ENCODE peak calls at places on chromosomes 16 and 17, in five cellular contexts. E is tibial nerve, W is A549, T is stomach, Q is GM12878. B is an unnamed sample. For H3K4me1, the result is how much of the 10 kb centered on the place peaks cover.

GRCh38 chr17:4604111-4604644 is 19.8 kb downstream of the SMTNL2 start:
- DNase-seq in T (peak), W (no peak), Q (no peak), E (no peak), B (no peak)

GRCh38 chr16:87127766-87128147 is 189.4 kb downstream of the C16orf95 start:
- DNase-seq in W (no peak), E (no peak), Q (no peak), T (no peak), B (no peak)

GRCh38 chr17:17793378-17794214 is 43.2 kb downstream of the SREBF1 start:
- DNase-seq in W (no peak), E (no peak), Q (no peak), T (no peak), B (no peak)

GRCh38 chr16:28923652-28924398 is 1.2 kb downstream of the RABEP2 start:
- DNase-seq in W (no peak), Q (peak), T (peak), E (no peak), B (peak)

GRCh38 chr16:57245472-57246113 is 534 bp downstream of the ARL2BP start:
- DNase-seq in T (peak), W (no peak), E (no peak), Q (no peak), B (peak)

GRCh38 chr16:82583415-82583814 is 43.4 kb upstream of the CDH13 start:
- DNase-seq in W (no peak), Q (no peak), E (no peak), T (no peak), B (no peak)

GRCh38 chr16:68908000-68908313 is 64.6 kb downstream of the TANGO6 start:
- DNase-seq in E (no peak), T (no peak), Q (no peak), W (no peak), B (no peak)

GRCh38 chr17:45020354-45021138 is 30.9 kb downstream of the DCAKD start:
- DNase-seq in E (peak), T (peak), Q (no peak), W (no peak), B (peak)

GRCh38 chr17:70076189-70076588 is 1.2 kb downstream of the KCNJ16 start:
- DNase-seq in E (no peak), T (no peak), W (no peak), Q (no peak), B (no peak)

GRCh38 chr17:72778161-72779151 is 314.0 kb downstream of the SLC39A11 start:
- DNase-seq in W (no peak), E (no peak), Q (no peak), T (no peak), B (no peak)

GRCh38 chr17:67280279-67280678 is 35.3 kb upstream of the HELZ start:
- DNase-seq in W (no peak), Q (no peak), T (no peak), E (peak), B (no peak)

GRCh38 chr17:60747069-60747808 is 69.6 kb downstream of the BCAS3 start:
- DNase-seq in E (no peak), T (no peak), Q (no peak), W (no peak), B (no peak)

GRCh38 chr17:38329284-38329683 is 14.5 kb downstream of the GPR179 start:
- DNase-seq in T (no peak), E (no peak), W (no peak), Q (no peak), B (no peak)

GRCh38 chr17:73657473-73658116 is 13.3 kb upstream of the SDK2 start:
- DNase-seq in E (no peak), T (peak), W (peak), Q (no peak), B (peak)

GRCh38 chr16:86138121-86138944 is 239.4 kb downstream of the IRF8 start:
- DNase-seq in E (no peak), W (no peak), Q (no peak), T (no peak), B (no peak)

GRCh38 chr16:54506691-54507090 is 220.1 kb upstream of the IRX3 start:
- DNase-seq in T (no peak), Q (no peak), W (no peak), E (no peak), B (no peak)

GRCh38 chr16:70676571-70677498 is 9.0 kb downstream of the MTSS2 start:
- DNase-seq in Q (no peak), W (no peak), E (no peak), T (no peak), B (no peak)

GRCh38 chr16:88817785-88818609 is 6.3 kb upstream of the APRT start:
- DNase-seq in Q (no peak), E (no peak), W (no peak), T (no peak), B (no peak)

GRCh38 chr16:66695935-66696668 is 441 bp downstream of the CMTM4 start:
- DNase-seq in T (peak), W (peak), E (no peak), Q (no peak), B (peak)

GRCh38 chr17:74601944-74602572 is 10.0 kb upstream of the CD300LD start:
- DNase-seq in W (peak), E (no peak), Q (no peak), T (no peak), B (peak)

GRCh38 chr17:78360371-78361226 is 722 bp upstream of the SOCS3 start:
- DNase-seq in W (peak), T (peak), E (peak), Q (no peak), B (peak)

GRCh38 chr16:28292731-28293588 is 635 bp downstream of the SBK1 start:
- DNase-seq in T (no peak), W (no peak), E (no peak), Q (no peak), B (peak)

GRCh38 chr16:66746048-66746447 is 5.4 kb downstream of the DYNC1LI2 start:
- DNase-seq in T (no peak), W (no peak), Q (no peak), E (no peak), B (no peak)

GRCh38 chr16:49858200-49859129 is 2.6 kb upstream of the ZNF423 start:
- DNase-seq in W (peak), Q (no peak), E (peak), T (no peak), B (peak)

GRCh38 chr17:42389135-42389417 is 834 bp upstream of the STAT3 start:
- DNase-seq in W (no peak), Q (no peak), T (no peak), E (no peak), B (no peak)

GRCh38 chr17:42387221-42387657 is 1.0 kb downstream of the STAT3 start:
- DNase-seq in E (no peak), Q (no peak), T (no peak), W (no peak), B (no peak)

GRCh38 chr17:42389902-42390301 is 1.7 kb upstream of the STAT3 start:
- DNase-seq in W (no peak), E (no peak), Q (no peak), T (no peak), B (no peak)

GRCh38 chr17:42387663-42388380 is 420 bp downstream of the STAT3 start:
- DNase-seq in T (peak), W (no peak), Q (no peak), E (no peak), B (peak)

DNA sequence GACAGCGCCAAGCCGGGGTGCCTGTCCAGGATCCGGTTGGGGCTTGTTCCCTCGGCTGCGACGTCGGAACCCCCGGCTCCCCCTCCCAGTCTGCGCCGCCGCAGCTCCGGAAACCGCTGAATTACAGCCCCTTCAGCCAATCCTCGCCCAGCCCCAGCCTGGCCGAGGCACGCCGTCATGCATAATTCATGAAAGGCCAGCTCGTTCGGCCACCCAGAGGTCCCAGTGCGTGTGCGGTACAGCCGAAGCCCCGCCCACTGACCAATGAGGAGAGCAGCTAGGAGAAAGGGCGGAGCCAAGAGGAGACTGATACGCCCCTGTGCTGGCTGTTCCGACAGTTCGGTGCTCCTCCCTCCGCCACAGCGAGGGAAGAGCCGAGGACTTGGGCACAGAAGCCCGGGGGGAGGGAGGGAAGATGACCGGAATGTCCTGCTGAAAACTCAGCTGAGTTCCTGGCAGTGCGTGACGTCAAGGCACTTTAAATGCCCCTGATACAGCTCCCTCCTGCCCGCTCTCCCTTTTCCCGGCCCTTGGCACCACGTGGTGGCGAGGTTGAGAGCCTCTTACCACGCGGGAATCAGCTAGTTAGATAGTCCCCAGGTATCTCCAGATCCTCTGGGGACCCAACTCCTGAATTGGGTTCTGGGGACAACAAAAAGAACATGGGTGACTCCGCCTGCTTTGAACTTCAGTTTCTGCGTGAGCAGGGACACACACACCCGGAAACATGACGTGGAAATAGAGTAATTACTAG is at the start of gene STAT3:
- DNase-seq in Q (peak), T (peak), W (peak), E (peak), B (peak)
- TF ChIP-seq EP300 in Q (peak), T (peak), W (peak), E (peak), B (peak)

GRCh38 chr17:82238562-82239201 is 9.8 kb downstream of the SLC16A3 start:
- DNase-seq in E (peak), Q (no peak), W (peak), T (peak), B (peak)
- H3K27ac ChIP-seq in E (no peak), Q (peak), W (peak), T (peak), B (peak)

GRCh38 chr17:51228177-51228576 is 31.7 kb downstream of the MBTD1 start:
- DNase-seq in Q (no peak), E (no peak), W (no peak), T (no peak), B (no peak)
- H3K4me1 ChIP-seq in Q (under half), E (under half), W (under half), T (under half), B (under half)

GRCh38 chr17:81484195-81484979 is 28.2 kb downstream of the ACTG1 start:
- DNase-seq in W (peak), E (peak), T (peak), Q (peak), B (peak)
- TF ChIP-seq EP300 in W (no peak), E (no peak), T (no peak), Q (no peak), B (no peak)

GRCh38 chr16:74999208-74999682 is 421 bp downstream of the ZNRF1 start:
- DNase-seq in T (no peak), Q (no peak), E (no peak), W (no peak), B (peak)

GRCh38 chr16:75002474-75002873 is 3.6 kb downstream of the ZNRF1 start:
- DNase-seq in E (no peak), Q (no peak), W (no peak), T (no peak), B (no peak)

GRCh38 chr16:74999683-75000480 is 1.1 kb downstream of the ZNRF1 start:
- DNase-seq in T (peak), E (no peak), W (no peak), Q (no peak), B (peak)

GRCh38 chr16:74998481-74999207 is at the start of gene ZNRF1:
- DNase-seq in Q (peak), E (peak), T (peak), W (peak), B (peak)

DNA sequence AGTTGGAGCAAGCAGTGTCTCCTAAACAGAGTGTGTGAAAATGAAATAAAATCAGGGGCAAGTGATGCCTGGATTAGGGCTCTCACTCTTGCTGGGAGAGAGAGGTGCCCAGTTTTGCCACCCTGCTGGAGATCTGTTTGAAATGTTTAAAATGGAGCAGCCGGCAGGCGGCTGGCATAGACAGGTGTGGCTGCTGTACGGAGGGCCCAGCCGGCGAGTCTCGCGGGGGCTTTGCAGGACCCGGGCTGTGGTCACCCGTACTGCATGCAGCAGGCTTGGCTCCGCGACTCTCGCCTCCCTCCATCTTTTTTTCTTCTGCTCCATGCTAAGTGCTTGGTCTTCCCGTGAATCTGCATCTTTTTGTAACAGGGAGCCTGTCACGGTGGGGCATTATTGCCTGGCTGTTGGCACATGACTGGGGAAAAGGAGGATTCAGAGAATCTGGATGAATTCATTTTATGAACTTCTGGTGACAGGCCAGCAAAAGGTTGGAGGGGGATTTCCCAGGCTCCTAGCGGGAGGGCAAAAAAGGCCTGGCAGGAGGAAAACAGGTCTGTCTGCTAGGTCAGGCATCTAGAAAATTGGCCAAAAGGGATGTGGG is 1.8 kb downstream of the ZNRF1 start:
- DNase-seq in E (no peak), T (no peak), W (no peak), Q (no peak), B (no peak)
- H3K27ac ChIP-seq in E (no peak), T (peak), W (peak), Q (peak), B (peak)

DNA sequence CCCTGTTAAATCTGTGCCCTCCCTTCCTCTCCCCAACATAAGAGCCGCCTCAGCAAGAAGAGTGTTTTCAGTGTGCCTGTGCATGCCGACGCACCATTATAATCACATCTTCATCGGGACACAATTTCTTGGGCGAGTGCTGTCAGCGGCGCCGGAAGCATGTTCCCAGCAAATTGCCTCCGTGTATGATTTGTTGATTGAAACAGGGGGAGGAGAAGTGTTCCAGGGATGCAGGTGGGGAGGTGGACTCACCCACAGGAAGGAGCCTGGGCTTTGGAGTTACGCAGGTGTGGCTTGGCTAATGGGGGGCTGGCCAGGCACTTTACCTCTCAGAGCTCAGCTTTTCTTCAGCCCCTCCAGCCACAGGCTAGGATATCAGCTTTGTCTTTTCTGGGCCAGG is 53.6 kb downstream of the SPACA3 start:
- DNase-seq in T (no peak), W (no peak), Q (no peak), E (no peak), B (no peak)
- H3K4me1 ChIP-seq in T (under half), W (under half), Q (under half), E (under half), B (under half)

DNA sequence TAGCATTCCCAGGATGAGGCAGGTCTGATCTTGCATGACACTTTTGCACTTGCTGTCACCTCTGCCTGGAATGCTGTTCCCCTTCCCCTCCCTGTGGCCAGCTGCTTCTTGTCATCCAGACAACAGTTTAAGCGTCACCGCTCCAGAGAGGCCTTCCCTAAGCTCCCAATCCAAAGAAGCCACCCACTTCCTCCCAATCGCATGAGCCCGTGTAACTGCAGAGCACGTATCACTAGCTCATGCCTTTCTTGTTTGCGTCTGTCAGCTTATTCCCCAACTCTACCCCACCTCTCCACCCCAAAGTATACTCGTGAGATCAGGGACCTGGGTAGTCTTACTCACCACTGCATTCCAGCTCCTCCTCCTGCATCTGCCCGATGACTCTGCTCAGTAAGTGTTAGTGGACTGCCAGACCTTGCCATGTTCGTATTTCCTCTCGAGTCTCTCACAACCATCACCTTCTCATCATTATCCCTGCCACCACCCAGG is 92.8 kb downstream of the GAS7 start:
- DNase-seq in E (no peak), T (no peak), W (no peak), Q (no peak), B (no peak)
- TF ChIP-seq EP300 in E (no peak), T (no peak), W (no peak), Q (no peak), B (no peak)